ENCODE peak calls at places on chromosomes 3 and 15, in six cellular contexts. One of them, this sample, is unnamed.

GRCh38 chr15:77031376-77032050 is 36.6 kb downstream of the PSTPIP1 start:
- DNase-seq in lung: no peak
- DNase-seq in fibroblast of lung: no peak
- DNase-seq in right lobe of liver: peak
- DNase-seq in adrenal gland: peak
- DNase-seq in psoas muscle: peak
- DNase-seq in this sample: no peak

GRCh38 chr3:99579246-99579645 is 59.1 kb upstream of the COL8A1 start:
- DNase-seq in lung: no peak
- DNase-seq in fibroblast of lung: peak
- DNase-seq in right lobe of liver: no peak
- DNase-seq in adrenal gland: no peak
- DNase-seq in psoas muscle: no peak
- DNase-seq in this sample: peak

GRCh38 chr3:161070980-161071663 is 34.0 kb downstream of the B3GALNT1 start:
- DNase-seq in lung: no peak
- DNase-seq in fibroblast of lung: no peak
- DNase-seq in right lobe of liver: no peak
- DNase-seq in adrenal gland: no peak
- DNase-seq in psoas muscle: no peak
- DNase-seq in this sample: no peak

GRCh38 chr3:53267766-53268165 is 11.9 kb upstream of the TKT start:
- DNase-seq in lung: no peak
- DNase-seq in fibroblast of lung: no peak
- DNase-seq in right lobe of liver: no peak
- DNase-seq in adrenal gland: no peak
- DNase-seq in psoas muscle: no peak
- DNase-seq in this sample: no peak

GRCh38 chr3:100124116-100124767 is 9.9 kb upstream of the FILIP1L start:
- DNase-seq in lung: no peak
- DNase-seq in fibroblast of lung: no peak
- DNase-seq in right lobe of liver: no peak
- DNase-seq in adrenal gland: peak
- DNase-seq in psoas muscle: peak
- DNase-seq in this sample: no peak

GRCh38 chr3:31891876-31892455 is 89.1 kb downstream of the OSBPL10 start:
- DNase-seq in lung: no peak
- DNase-seq in fibroblast of lung: no peak
- DNase-seq in right lobe of liver: no peak
- DNase-seq in adrenal gland: no peak
- DNase-seq in psoas muscle: no peak
- DNase-seq in this sample: no peak

GRCh38 chr3:6994081-6994668 is 133.3 kb downstream of the GRM7 start:
- DNase-seq in lung: no peak
- DNase-seq in fibroblast of lung: peak
- DNase-seq in right lobe of liver: no peak
- DNase-seq in adrenal gland: no peak
- DNase-seq in psoas muscle: no peak
- DNase-seq in this sample: no peak

GRCh38 chr3:119800844-119801243 is 18.9 kb downstream of the NR1I2 start:
- DNase-seq in lung: no peak
- DNase-seq in fibroblast of lung: no peak
- DNase-seq in right lobe of liver: no peak
- DNase-seq in adrenal gland: no peak
- DNase-seq in psoas muscle: no peak
- DNase-seq in this sample: no peak

GRCh38 chr15:42134617-42135243 is 21.7 kb downstream of the PLA2G4F start:
- DNase-seq in lung: no peak
- DNase-seq in fibroblast of lung: no peak
- DNase-seq in right lobe of liver: no peak
- DNase-seq in adrenal gland: no peak
- DNase-seq in psoas muscle: no peak
- DNase-seq in this sample: no peak

GRCh38 chr15:66800584-66801235 is 98.7 kb downstream of the SMAD6 start:
- DNase-seq in lung: no peak
- DNase-seq in fibroblast of lung: peak
- DNase-seq in right lobe of liver: no peak
- DNase-seq in adrenal gland: no peak
- DNase-seq in psoas muscle: no peak
- DNase-seq in this sample: no peak

GRCh38 chr3:101379695-101380376 is 59.5 kb upstream of the IMPG2 start:
- DNase-seq in lung: no peak
- DNase-seq in fibroblast of lung: no peak
- DNase-seq in right lobe of liver: no peak
- DNase-seq in adrenal gland: no peak
- DNase-seq in psoas muscle: no peak
- DNase-seq in this sample: no peak

GRCh38 chr15:79091204-79091867 is 756 bp upstream of the RASGRF1 start:
- DNase-seq in lung: no peak
- DNase-seq in fibroblast of lung: peak
- DNase-seq in right lobe of liver: no peak
- DNase-seq in adrenal gland: no peak
- DNase-seq in psoas muscle: no peak
- DNase-seq in this sample: no peak

GRCh38 chr3:188003188-188004171 is 150.5 kb upstream of the LPP start:
- DNase-seq in lung: no peak
- DNase-seq in fibroblast of lung: no peak
- DNase-seq in right lobe of liver: peak
- DNase-seq in adrenal gland: no peak
- DNase-seq in psoas muscle: no peak
- DNase-seq in this sample: no peak

GRCh38 chr3:46429250-46429649 is 22.2 kb downstream of the CCRL2 start:
- DNase-seq in lung: no peak
- DNase-seq in fibroblast of lung: no peak
- DNase-seq in right lobe of liver: no peak
- DNase-seq in adrenal gland: no peak
- DNase-seq in psoas muscle: no peak
- DNase-seq in this sample: no peak

GRCh38 chr3:50235716-50236483 is at the start of gene GNAI2:
- DNase-seq in lung: peak
- DNase-seq in fibroblast of lung: peak
- DNase-seq in right lobe of liver: peak
- DNase-seq in adrenal gland: peak
- DNase-seq in psoas muscle: peak
- DNase-seq in this sample: peak

GRCh38 chr15:81877533-81878227 is 168.1 kb downstream of the MEX3B start:
- DNase-seq in lung: no peak
- DNase-seq in fibroblast of lung: no peak
- DNase-seq in right lobe of liver: no peak
- DNase-seq in adrenal gland: no peak
- DNase-seq in psoas muscle: no peak
- DNase-seq in this sample: no peak

GRCh38 chr3:152742368-152743347 is 92.3 kb upstream of the P2RY1 start:
- DNase-seq in lung: no peak
- DNase-seq in fibroblast of lung: no peak
- DNase-seq in right lobe of liver: no peak
- DNase-seq in adrenal gland: no peak
- DNase-seq in psoas muscle: no peak
- DNase-seq in this sample: no peak

GRCh38 chr3:128094295-128095151 is 29.1 kb downstream of the RUVBL1 start:
- DNase-seq in lung: no peak
- DNase-seq in fibroblast of lung: peak
- DNase-seq in right lobe of liver: peak
- DNase-seq in adrenal gland: no peak
- DNase-seq in psoas muscle: no peak
- DNase-seq in this sample: no peak

GRCh38 chr3:193554790-193555189 is at the start of gene ATP13A4:
- DNase-seq in lung: peak
- DNase-seq in fibroblast of lung: no peak
- DNase-seq in right lobe of liver: no peak
- DNase-seq in adrenal gland: no peak
- DNase-seq in psoas muscle: no peak
- DNase-seq in this sample: no peak

GRCh38 chr3:132974086-132974485 is 64.1 kb upstream of the TMEM108 start:
- DNase-seq in lung: no peak
- DNase-seq in fibroblast of lung: no peak
- DNase-seq in right lobe of liver: no peak
- DNase-seq in adrenal gland: no peak
- DNase-seq in psoas muscle: no peak
- DNase-seq in this sample: no peak

GRCh38 chr15:88894819-88895767 is at the start of gene HAPLN3:
- DNase-seq in lung: no peak
- DNase-seq in fibroblast of lung: peak
- DNase-seq in right lobe of liver: no peak
- DNase-seq in adrenal gland: no peak
- DNase-seq in psoas muscle: no peak
- DNase-seq in this sample: no peak

GRCh38 chr3:186596568-186597287 is 16.1 kb upstream of the AHSG start:
- DNase-seq in lung: peak
- DNase-seq in fibroblast of lung: peak
- DNase-seq in right lobe of liver: no peak
- DNase-seq in adrenal gland: no peak
- DNase-seq in psoas muscle: no peak
- DNase-seq in this sample: no peak

GRCh38 chr3:134002326-134002725 is 27.4 kb downstream of the SLCO2A1 start:
- DNase-seq in lung: no peak
- DNase-seq in fibroblast of lung: peak
- DNase-seq in right lobe of liver: no peak
- DNase-seq in adrenal gland: no peak
- DNase-seq in psoas muscle: no peak
- DNase-seq in this sample: peak

GRCh38 chr3:133783762-133784161 is 21.9 kb upstream of the SRPRB start:
- DNase-seq in lung: no peak
- DNase-seq in fibroblast of lung: no peak
- DNase-seq in right lobe of liver: peak
- DNase-seq in adrenal gland: no peak
- DNase-seq in psoas muscle: no peak
- DNase-seq in this sample: no peak

GRCh38 chr15:52653451-52653964 is 25.7 kb downstream of the ATOSA start:
- DNase-seq in lung: no peak
- DNase-seq in fibroblast of lung: peak
- DNase-seq in right lobe of liver: no peak
- DNase-seq in adrenal gland: no peak
- DNase-seq in psoas muscle: no peak
- DNase-seq in this sample: peak

GRCh38 chr15:62021991-62022600 is 38.2 kb downstream of the VPS13C start:
- DNase-seq in lung: no peak
- DNase-seq in fibroblast of lung: no peak
- DNase-seq in right lobe of liver: no peak
- DNase-seq in adrenal gland: no peak
- DNase-seq in psoas muscle: no peak
- DNase-seq in this sample: no peak
- TF ChIP-seq CTCF in lung: no peak
- TF ChIP-seq CTCF in fibroblast of lung: peak
- TF ChIP-seq CTCF in right lobe of liver: no peak
- TF ChIP-seq CTCF in adrenal gland: no peak
- TF ChIP-seq CTCF in psoas muscle: no peak
- TF ChIP-seq CTCF in this sample: peak

DNA sequence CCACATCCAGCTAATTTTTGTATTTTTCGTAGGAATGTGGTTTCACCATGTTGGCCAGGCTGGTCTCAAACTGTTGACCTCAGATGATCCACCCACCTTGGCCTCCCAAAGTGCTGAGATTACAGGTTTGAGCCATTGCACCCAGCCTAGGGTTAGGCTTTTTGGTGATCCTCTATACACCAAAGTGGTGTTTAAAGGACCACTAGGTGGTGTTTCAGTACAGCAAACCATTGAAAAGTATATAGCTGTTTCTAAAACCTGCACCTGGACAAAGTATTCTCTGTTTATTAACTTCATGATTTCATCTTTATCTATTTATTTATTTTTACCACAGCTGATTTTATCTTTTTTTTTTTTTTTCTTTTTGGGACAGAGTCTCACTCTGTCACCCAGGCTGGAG is 68.4 kb downstream of the MINDY2 start:
- DNase-seq in lung: no peak
- DNase-seq in fibroblast of lung: no peak
- DNase-seq in right lobe of liver: no peak
- DNase-seq in adrenal gland: no peak
- DNase-seq in psoas muscle: no peak
- DNase-seq in this sample: no peak
- TF ChIP-seq CTCF in lung: no peak
- TF ChIP-seq CTCF in fibroblast of lung: peak
- TF ChIP-seq CTCF in right lobe of liver: no peak
- TF ChIP-seq CTCF in adrenal gland: peak
- TF ChIP-seq CTCF in psoas muscle: peak
- TF ChIP-seq CTCF in this sample: peak

GRCh38 chr3:112676659-112677234 is 35.8 kb upstream of the CCDC80 start:
- DNase-seq in lung: peak
- DNase-seq in fibroblast of lung: peak
- DNase-seq in right lobe of liver: no peak
- DNase-seq in adrenal gland: peak
- DNase-seq in psoas muscle: peak
- DNase-seq in this sample: peak
- TF ChIP-seq CTCF in lung: no peak
- TF ChIP-seq CTCF in fibroblast of lung: no peak
- TF ChIP-seq CTCF in right lobe of liver: no peak
- TF ChIP-seq CTCF in adrenal gland: no peak
- TF ChIP-seq CTCF in psoas muscle: no peak
- TF ChIP-seq CTCF in this sample: no peak

GRCh38 chr15:40346579-40347558 is 4.0 kb upstream of the PHGR1 start:
- DNase-seq in lung: no peak
- DNase-seq in fibroblast of lung: no peak
- DNase-seq in right lobe of liver: no peak
- DNase-seq in adrenal gland: no peak
- DNase-seq in psoas muscle: peak
- DNase-seq in this sample: no peak

GRCh38 chr15:40347559-40348470 is 3.0 kb upstream of the PHGR1 start:
- DNase-seq in lung: no peak
- DNase-seq in fibroblast of lung: no peak
- DNase-seq in right lobe of liver: no peak
- DNase-seq in adrenal gland: no peak
- DNase-seq in psoas muscle: peak
- DNase-seq in this sample: no peak

GRCh38 chr15:40345225-40345866 is 4.6 kb upstream of the CCDC9B start:
- DNase-seq in lung: no peak
- DNase-seq in fibroblast of lung: no peak
- DNase-seq in right lobe of liver: no peak
- DNase-seq in adrenal gland: no peak
- DNase-seq in psoas muscle: peak
- DNase-seq in this sample: no peak

GRCh38 chr15:40344631-40345120 is 3.9 kb upstream of the CCDC9B start:
- DNase-seq in lung: peak
- DNase-seq in fibroblast of lung: peak
- DNase-seq in right lobe of liver: peak
- DNase-seq in adrenal gland: peak
- DNase-seq in psoas muscle: peak
- DNase-seq in this sample: peak

DNA sequence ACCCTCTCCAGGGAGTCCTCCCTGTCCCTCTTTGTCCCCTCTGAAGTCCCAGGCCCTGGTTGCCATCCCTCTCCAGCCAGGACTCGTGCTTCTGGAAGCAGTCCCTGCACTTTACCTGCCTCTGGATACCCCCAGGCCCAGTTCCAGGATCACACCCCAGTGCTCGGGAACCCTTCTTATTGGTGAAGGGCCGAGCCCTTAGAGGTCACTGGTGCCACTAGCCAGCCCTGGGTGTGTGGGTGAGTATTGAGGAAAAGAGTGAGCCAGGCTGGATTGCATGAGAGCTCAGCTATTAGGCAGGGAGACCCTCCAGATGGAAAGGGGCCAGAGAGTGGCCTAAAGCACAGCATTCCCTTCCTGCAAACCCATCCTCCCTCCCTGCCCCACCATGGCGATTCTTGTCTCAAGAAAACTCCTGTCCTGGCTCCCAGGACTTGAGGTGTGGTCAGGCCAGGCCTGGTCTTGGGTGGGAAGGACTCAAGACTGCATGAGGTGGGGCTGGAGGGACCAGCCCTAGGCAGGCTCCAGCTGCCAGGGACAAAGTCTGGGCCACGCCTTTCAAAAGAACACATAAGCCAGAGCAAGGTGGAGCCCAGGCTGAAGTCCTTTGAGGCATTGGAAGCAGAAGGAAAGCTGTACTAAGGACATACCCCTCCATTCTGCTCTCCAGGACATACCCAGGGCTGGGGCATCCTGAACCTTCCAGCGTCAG is 4.8 kb upstream of the PHGR1 start:
- DNase-seq in lung: no peak
- DNase-seq in fibroblast of lung: no peak
- DNase-seq in right lobe of liver: no peak
- DNase-seq in adrenal gland: no peak
- DNase-seq in psoas muscle: peak
- DNase-seq in this sample: no peak
- TF ChIP-seq CTCF in lung: no peak
- TF ChIP-seq CTCF in fibroblast of lung: no peak
- TF ChIP-seq CTCF in right lobe of liver: no peak
- TF ChIP-seq CTCF in adrenal gland: no peak
- TF ChIP-seq CTCF in psoas muscle: no peak
- TF ChIP-seq CTCF in this sample: no peak

This sample was measured in HFFc6.